ENCODE peak calls at places on chromosome 4, in six cellular contexts. One of them, this sample, is unnamed. For H3K27me3, the result is how much of the 10 kb centered on the place peaks cover.

GRCh38 chr4:109723110-109723509 is 6.8 kb downstream of the PLA2G12A start:
- ATAC-seq in lower lobe of right lung: no peak
- ATAC-seq in HepG2: no peak
- ATAC-seq in right cardiac atrium: no peak
- ATAC-seq in gastrocnemius medialis: no peak
- ATAC-seq in CD8-positive, alpha-beta T cell: no peak
- ATAC-seq in this sample: no peak

GRCh38 chr4:38533024-38533556 is 130.9 kb upstream of the KLF3 start:
- ATAC-seq in lower lobe of right lung: no peak
- ATAC-seq in HepG2: no peak
- ATAC-seq in right cardiac atrium: no peak
- ATAC-seq in gastrocnemius medialis: no peak
- ATAC-seq in CD8-positive, alpha-beta T cell: no peak
- ATAC-seq in this sample: peak

GRCh38 chr4:87839309-87839946 is 6.7 kb downstream of the MEPE start:
- ATAC-seq in lower lobe of right lung: peak
- ATAC-seq in HepG2: peak
- ATAC-seq in right cardiac atrium: peak
- ATAC-seq in gastrocnemius medialis: peak
- ATAC-seq in CD8-positive, alpha-beta T cell: no peak
- ATAC-seq in this sample: no peak

GRCh38 chr4:185920171-185920570 is 108.2 kb upstream of the SORBS2 start:
- ATAC-seq in lower lobe of right lung: no peak
- ATAC-seq in HepG2: peak
- ATAC-seq in right cardiac atrium: no peak
- ATAC-seq in gastrocnemius medialis: peak
- ATAC-seq in CD8-positive, alpha-beta T cell: no peak
- ATAC-seq in this sample: no peak

GRCh38 chr4:148292596-148293175 is 149.5 kb downstream of the NR3C2 start:
- ATAC-seq in lower lobe of right lung: peak
- ATAC-seq in HepG2: peak
- ATAC-seq in right cardiac atrium: no peak
- ATAC-seq in gastrocnemius medialis: no peak
- ATAC-seq in CD8-positive, alpha-beta T cell: no peak
- ATAC-seq in this sample: no peak

GRCh38 chr4:159222158-159222557 is 119.3 kb downstream of the RAPGEF2 start:
- ATAC-seq in lower lobe of right lung: no peak
- ATAC-seq in HepG2: no peak
- ATAC-seq in right cardiac atrium: no peak
- ATAC-seq in gastrocnemius medialis: no peak
- ATAC-seq in CD8-positive, alpha-beta T cell: no peak
- ATAC-seq in this sample: no peak

GRCh38 chr4:113566015-113566795 is 195.3 kb downstream of the CAMK2D start:
- ATAC-seq in lower lobe of right lung: no peak
- ATAC-seq in HepG2: no peak
- ATAC-seq in right cardiac atrium: no peak
- ATAC-seq in gastrocnemius medialis: no peak
- ATAC-seq in CD8-positive, alpha-beta T cell: no peak
- ATAC-seq in this sample: no peak

GRCh38 chr4:138576684-138577083 is 334.5 kb upstream of the SLC7A11 start:
- ATAC-seq in lower lobe of right lung: no peak
- ATAC-seq in HepG2: peak
- ATAC-seq in right cardiac atrium: no peak
- ATAC-seq in gastrocnemius medialis: no peak
- ATAC-seq in CD8-positive, alpha-beta T cell: no peak
- ATAC-seq in this sample: no peak

GRCh38 chr4:54495091-54495490 is 162.7 kb upstream of the KIT start:
- ATAC-seq in lower lobe of right lung: no peak
- ATAC-seq in HepG2: no peak
- ATAC-seq in right cardiac atrium: no peak
- ATAC-seq in gastrocnemius medialis: no peak
- ATAC-seq in CD8-positive, alpha-beta T cell: no peak
- ATAC-seq in this sample: no peak

GRCh38 chr4:53656421-53656981 is 65.2 kb upstream of the LNX1 start:
- ATAC-seq in lower lobe of right lung: no peak
- ATAC-seq in HepG2: peak
- ATAC-seq in right cardiac atrium: peak
- ATAC-seq in gastrocnemius medialis: peak
- ATAC-seq in CD8-positive, alpha-beta T cell: no peak
- ATAC-seq in this sample: peak

GRCh38 chr4:85610450-85610849 is 135.5 kb downstream of the ARHGAP24 start:
- ATAC-seq in lower lobe of right lung: no peak
- ATAC-seq in HepG2: no peak
- ATAC-seq in right cardiac atrium: no peak
- ATAC-seq in gastrocnemius medialis: no peak
- ATAC-seq in CD8-positive, alpha-beta T cell: no peak
- ATAC-seq in this sample: no peak

GRCh38 chr4:38717604-38718003 is 53.6 kb downstream of the KLF3 start:
- ATAC-seq in lower lobe of right lung: no peak
- ATAC-seq in HepG2: no peak
- ATAC-seq in right cardiac atrium: peak
- ATAC-seq in gastrocnemius medialis: no peak
- ATAC-seq in CD8-positive, alpha-beta T cell: no peak
- ATAC-seq in this sample: no peak

GRCh38 chr4:105550641-105551040 is 1.8 kb upstream of the ARHGEF38 start:
- ATAC-seq in lower lobe of right lung: no peak
- ATAC-seq in HepG2: no peak
- ATAC-seq in right cardiac atrium: no peak
- ATAC-seq in gastrocnemius medialis: no peak
- ATAC-seq in CD8-positive, alpha-beta T cell: no peak
- ATAC-seq in this sample: no peak

GRCh38 chr4:27721193-27721592 is 860.6 kb downstream of the STIM2 start:
- ATAC-seq in lower lobe of right lung: no peak
- ATAC-seq in HepG2: no peak
- ATAC-seq in right cardiac atrium: no peak
- ATAC-seq in gastrocnemius medialis: no peak
- ATAC-seq in CD8-positive, alpha-beta T cell: no peak
- ATAC-seq in this sample: no peak

GRCh38 chr4:53863731-53864130 is 200.7 kb downstream of the CHIC2 start:
- ATAC-seq in lower lobe of right lung: no peak
- ATAC-seq in HepG2: no peak
- ATAC-seq in right cardiac atrium: peak
- ATAC-seq in gastrocnemius medialis: no peak
- ATAC-seq in CD8-positive, alpha-beta T cell: no peak
- ATAC-seq in this sample: no peak

GRCh38 chr4:158906073-158906472 is 137.2 kb downstream of the FNIP2 start:
- ATAC-seq in lower lobe of right lung: no peak
- ATAC-seq in HepG2: no peak
- ATAC-seq in right cardiac atrium: no peak
- ATAC-seq in gastrocnemius medialis: no peak
- ATAC-seq in CD8-positive, alpha-beta T cell: peak
- ATAC-seq in this sample: no peak

GRCh38 chr4:48620093-48620492 is 130.0 kb downstream of the ZAR1 start:
- ATAC-seq in lower lobe of right lung: no peak
- ATAC-seq in HepG2: no peak
- ATAC-seq in right cardiac atrium: no peak
- ATAC-seq in gastrocnemius medialis: no peak
- ATAC-seq in CD8-positive, alpha-beta T cell: no peak
- ATAC-seq in this sample: no peak

GRCh38 chr4:18733956-18734872 is 712.7 kb upstream of the LCORL start:
- ATAC-seq in lower lobe of right lung: no peak
- ATAC-seq in HepG2: no peak
- ATAC-seq in right cardiac atrium: peak
- ATAC-seq in gastrocnemius medialis: no peak
- ATAC-seq in CD8-positive, alpha-beta T cell: no peak
- ATAC-seq in this sample: no peak

GRCh38 chr4:124178449-124179021 is 534.0 kb downstream of the ANKRD50 start:
- ATAC-seq in lower lobe of right lung: no peak
- ATAC-seq in HepG2: no peak
- ATAC-seq in right cardiac atrium: peak
- ATAC-seq in gastrocnemius medialis: no peak
- ATAC-seq in CD8-positive, alpha-beta T cell: no peak
- ATAC-seq in this sample: no peak

GRCh38 chr4:89657931-89658700 is 178.8 kb downstream of the SNCA start:
- ATAC-seq in lower lobe of right lung: no peak
- ATAC-seq in HepG2: no peak
- ATAC-seq in right cardiac atrium: no peak
- ATAC-seq in gastrocnemius medialis: no peak
- ATAC-seq in CD8-positive, alpha-beta T cell: no peak
- ATAC-seq in this sample: no peak

GRCh38 chr4:76306882-76307669 is 543 bp downstream of the STBD1 start:
- ATAC-seq in lower lobe of right lung: peak
- ATAC-seq in HepG2: peak
- ATAC-seq in right cardiac atrium: peak
- ATAC-seq in gastrocnemius medialis: peak
- ATAC-seq in CD8-positive, alpha-beta T cell: no peak
- ATAC-seq in this sample: peak

GRCh38 chr4:143473334-143474126 is 40.0 kb upstream of the SMARCA5 start:
- ATAC-seq in lower lobe of right lung: no peak
- ATAC-seq in HepG2: no peak
- ATAC-seq in right cardiac atrium: no peak
- ATAC-seq in gastrocnemius medialis: no peak
- ATAC-seq in CD8-positive, alpha-beta T cell: no peak
- ATAC-seq in this sample: no peak

GRCh38 chr4:123452585-123452984 is 56.0 kb downstream of the SPRY1 start:
- ATAC-seq in lower lobe of right lung: peak
- ATAC-seq in HepG2: no peak
- ATAC-seq in right cardiac atrium: no peak
- ATAC-seq in gastrocnemius medialis: peak
- ATAC-seq in CD8-positive, alpha-beta T cell: no peak
- ATAC-seq in this sample: no peak

GRCh38 chr4:124044867-124045266 is 648.3 kb downstream of the SPRY1 start:
- ATAC-seq in lower lobe of right lung: no peak
- ATAC-seq in HepG2: peak
- ATAC-seq in right cardiac atrium: peak
- ATAC-seq in gastrocnemius medialis: no peak
- ATAC-seq in CD8-positive, alpha-beta T cell: no peak
- ATAC-seq in this sample: no peak

GRCh38 chr4:169756971-169757574 is 671 bp downstream of the HPF1 start:
- ATAC-seq in lower lobe of right lung: peak
- ATAC-seq in HepG2: peak
- ATAC-seq in right cardiac atrium: no peak
- ATAC-seq in gastrocnemius medialis: no peak
- ATAC-seq in CD8-positive, alpha-beta T cell: peak
- ATAC-seq in this sample: peak

GRCh38 chr4:15245006-15245530 is 182.8 kb upstream of the C1QTNF7 start:
- ATAC-seq in lower lobe of right lung: no peak
- ATAC-seq in HepG2: no peak
- ATAC-seq in right cardiac atrium: no peak
- ATAC-seq in gastrocnemius medialis: no peak
- ATAC-seq in CD8-positive, alpha-beta T cell: no peak
- ATAC-seq in this sample: no peak

GRCh38 chr4:110200673-110201072 is 2.3 kb upstream of the ELOVL6 start:
- ATAC-seq in lower lobe of right lung: no peak
- ATAC-seq in HepG2: no peak
- ATAC-seq in right cardiac atrium: no peak
- ATAC-seq in gastrocnemius medialis: no peak
- ATAC-seq in CD8-positive, alpha-beta T cell: no peak
- ATAC-seq in this sample: no peak

GRCh38 chr4:55004831-55005230 is 120.6 kb downstream of the KDR start:
- ATAC-seq in lower lobe of right lung: no peak
- ATAC-seq in HepG2: no peak
- ATAC-seq in right cardiac atrium: peak
- ATAC-seq in gastrocnemius medialis: peak
- ATAC-seq in CD8-positive, alpha-beta T cell: no peak
- ATAC-seq in this sample: peak

DNA sequence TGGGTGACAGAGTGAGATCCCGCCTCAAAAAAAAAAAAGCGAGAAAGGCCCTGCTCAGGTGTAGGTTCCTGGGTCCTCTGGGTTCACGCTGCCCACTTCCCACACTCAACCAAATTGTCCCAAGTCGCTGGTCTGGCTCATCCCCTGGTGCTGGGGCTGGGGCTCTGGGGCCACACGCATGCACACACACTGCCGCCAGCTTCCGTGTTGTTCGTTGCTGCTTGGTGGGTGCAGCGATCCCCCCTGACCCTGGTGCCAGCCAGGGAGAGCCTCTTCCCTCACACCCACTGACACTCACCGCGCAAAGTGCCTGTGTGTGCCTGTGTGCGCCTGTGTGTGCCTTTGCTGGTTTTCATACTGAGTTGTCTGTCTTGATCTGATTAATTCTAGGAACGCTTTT is 124.1 kb upstream of the NKX1-1 start:
- ATAC-seq in lower lobe of right lung: no peak
- ATAC-seq in HepG2: no peak
- ATAC-seq in right cardiac atrium: no peak
- ATAC-seq in gastrocnemius medialis: no peak
- ATAC-seq in CD8-positive, alpha-beta T cell: no peak
- ATAC-seq in this sample: no peak
- H3K27me3 ChIP-seq in lower lobe of right lung: under half
- H3K27me3 ChIP-seq in HepG2: half or more
- H3K27me3 ChIP-seq in right cardiac atrium: under half
- H3K27me3 ChIP-seq in gastrocnemius medialis: under half
- H3K27me3 ChIP-seq in CD8-positive, alpha-beta T cell: under half
- H3K27me3 ChIP-seq in this sample: half or more

DNA sequence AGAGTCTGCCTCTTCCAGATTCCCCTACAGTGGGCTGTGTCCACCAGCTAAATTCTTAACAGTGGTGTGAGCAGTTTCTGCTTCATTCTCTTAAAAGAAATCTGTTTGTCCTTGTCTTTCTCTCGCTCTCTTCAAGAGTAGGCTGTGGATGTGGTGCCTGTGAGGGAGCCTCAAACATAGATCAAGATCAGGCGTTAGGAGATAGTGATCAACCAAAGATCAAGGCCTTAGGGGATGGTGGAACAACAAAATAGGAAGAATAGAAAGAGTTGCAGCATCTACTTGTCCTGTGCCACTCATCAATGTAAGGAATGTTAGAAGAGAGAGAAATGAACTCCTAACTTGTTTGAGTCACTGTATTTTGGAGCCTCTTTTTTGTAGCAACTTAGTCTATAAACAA is 144.2 kb downstream of the AASDH start:
- ATAC-seq in lower lobe of right lung: no peak
- ATAC-seq in HepG2: no peak
- ATAC-seq in right cardiac atrium: no peak
- ATAC-seq in gastrocnemius medialis: no peak
- ATAC-seq in CD8-positive, alpha-beta T cell: no peak
- ATAC-seq in this sample: no peak
- H3K27me3 ChIP-seq in lower lobe of right lung: under half
- H3K27me3 ChIP-seq in HepG2: under half
- H3K27me3 ChIP-seq in right cardiac atrium: under half
- H3K27me3 ChIP-seq in gastrocnemius medialis: under half
- H3K27me3 ChIP-seq in CD8-positive, alpha-beta T cell: under half
- H3K27me3 ChIP-seq in this sample: under half

GRCh38 chr4:44446191-44446590 is 2.4 kb downstream of the KCTD8 start:
- ATAC-seq in lower lobe of right lung: no peak
- ATAC-seq in HepG2: no peak
- ATAC-seq in right cardiac atrium: no peak
- ATAC-seq in gastrocnemius medialis: no peak
- ATAC-seq in CD8-positive, alpha-beta T cell: no peak
- ATAC-seq in this sample: no peak
- H3K27me3 ChIP-seq in lower lobe of right lung: half or more
- H3K27me3 ChIP-seq in HepG2: under half
- H3K27me3 ChIP-seq in right cardiac atrium: under half
- H3K27me3 ChIP-seq in gastrocnemius medialis: under half
- H3K27me3 ChIP-seq in CD8-positive, alpha-beta T cell: under half
- H3K27me3 ChIP-seq in this sample: under half

DNA sequence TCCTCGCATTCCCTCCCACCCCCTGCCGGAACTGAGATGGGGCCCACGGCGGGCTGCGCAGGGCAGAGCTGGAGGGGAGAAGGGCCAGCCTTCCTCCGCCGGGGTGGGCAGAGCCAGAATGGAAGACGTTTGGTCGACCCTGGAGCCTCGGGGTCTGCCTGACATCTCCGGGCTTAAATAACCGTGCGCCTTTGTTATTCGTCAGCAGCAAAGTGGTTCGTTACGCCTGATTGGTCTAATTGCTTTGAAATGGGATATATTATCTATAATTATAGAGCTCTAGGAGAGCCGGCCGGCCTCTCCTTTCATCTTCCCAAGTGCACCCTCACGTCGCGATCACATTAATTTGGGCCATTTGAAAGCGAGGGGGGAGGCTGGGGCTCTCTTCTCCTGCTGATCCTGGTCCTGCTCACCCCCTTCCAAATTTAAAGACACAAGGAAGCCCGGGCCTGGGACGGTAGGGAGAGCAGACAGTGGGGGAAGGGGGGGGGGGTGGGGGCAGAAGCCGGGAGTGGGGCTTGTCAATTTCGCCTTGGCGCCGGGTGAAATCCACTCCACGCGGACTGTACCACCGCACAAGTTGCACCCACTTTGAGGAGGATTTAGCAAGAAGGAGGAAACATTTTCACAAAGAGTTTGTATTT is 4.7 kb upstream of the MSX1 start:
- ATAC-seq in lower lobe of right lung: no peak
- ATAC-seq in HepG2: no peak
- ATAC-seq in right cardiac atrium: no peak
- ATAC-seq in gastrocnemius medialis: no peak
- ATAC-seq in CD8-positive, alpha-beta T cell: no peak
- ATAC-seq in this sample: no peak
- H3K27me3 ChIP-seq in lower lobe of right lung: half or more
- H3K27me3 ChIP-seq in HepG2: under half
- H3K27me3 ChIP-seq in right cardiac atrium: under half
- H3K27me3 ChIP-seq in gastrocnemius medialis: half or more
- H3K27me3 ChIP-seq in CD8-positive, alpha-beta T cell: under half
- H3K27me3 ChIP-seq in this sample: half or more